ENCODE peak calls at places on chromosomes 11 and 22, in four cellular contexts. Y is RWPE2; Q is CD4-positive, alpha-beta T cell; T is LNCaP clone FGC. G is an unnamed sample.

GRCh38 chr22:31973739-31974138 is 29.4 kb downstream of the YWHAH start:
- DNase-seq in Y (no peak), Q (no peak), T (no peak), G (no peak)

GRCh38 chr11:69378303-69379141 is 84.6 kb downstream of the MYEOV start:
- DNase-seq in Y (peak; percentile 41), Q (no peak), T (no peak), G (peak; percentile 85)

GRCh38 chr11:61602775-61603569 is 22.1 kb upstream of the SYT7 start:
- DNase-seq in Y (peak; percentile 98), Q (no peak), T (no peak), G (no peak)

GRCh38 chr11:66727883-66728759 is 895 bp downstream of the SPTBN2 start:
- DNase-seq in Y (peak; percentile 37), Q (no peak), T (no peak), G (no peak)

GRCh38 chr11:1235615-1236315 is 12.9 kb downstream of the MUC5B start:
- DNase-seq in Y (peak; percentile 38), Q (no peak), T (no peak), G (peak; percentile 76)

GRCh38 chr11:117480221-117480620 is 152.6 kb downstream of the CEP164 start:
- DNase-seq in Y (no peak), Q (no peak), T (no peak), G (no peak)

GRCh38 chr11:62725686-62726085 is 1.6 kb downstream of the HNRNPUL2 start:
- DNase-seq in Y (no peak), Q (no peak), T (no peak), G (no peak)

GRCh38 chr11:101436511-101437142 is 147.2 kb downstream of the TRPC6 start:
- DNase-seq in Y (no peak), Q (no peak), T (peak; percentile 25), G (no peak)

GRCh38 chr22:27880778-27881394 is 38.2 kb downstream of the PITPNB start:
- DNase-seq in Y (no peak), Q (no peak), T (no peak), G (no peak)

GRCh38 chr11:70107191-70107590 is 29.1 kb downstream of the ANO1 start:
- DNase-seq in Y (no peak), Q (no peak), T (no peak), G (no peak)

GRCh38 chr22:40014661-40015255 is 20.0 kb downstream of the FAM83F start:
- DNase-seq in Y (no peak), Q (no peak), T (no peak), G (no peak)

GRCh38 chr11:1988667-1989317 is 8.8 kb downstream of the H19 start:
- DNase-seq in Y (peak; percentile 2), Q (no peak), T (no peak), G (peak; percentile 20)

GRCh38 chr22:37830093-37830842 is 7.1 kb downstream of the GALR3 start:
- DNase-seq in Y (no peak), Q (no peak), T (no peak), G (no peak)

GRCh38 chr11:72228229-72228843 is 3.8 kb downstream of the INPPL1 start:
- DNase-seq in Y (no peak), Q (no peak), T (no peak), G (peak; percentile 91)
- TF ChIP-seq CTCF in Y (no peak), Q (no peak), T (no peak), G (peak; percentile 14)

DNA sequence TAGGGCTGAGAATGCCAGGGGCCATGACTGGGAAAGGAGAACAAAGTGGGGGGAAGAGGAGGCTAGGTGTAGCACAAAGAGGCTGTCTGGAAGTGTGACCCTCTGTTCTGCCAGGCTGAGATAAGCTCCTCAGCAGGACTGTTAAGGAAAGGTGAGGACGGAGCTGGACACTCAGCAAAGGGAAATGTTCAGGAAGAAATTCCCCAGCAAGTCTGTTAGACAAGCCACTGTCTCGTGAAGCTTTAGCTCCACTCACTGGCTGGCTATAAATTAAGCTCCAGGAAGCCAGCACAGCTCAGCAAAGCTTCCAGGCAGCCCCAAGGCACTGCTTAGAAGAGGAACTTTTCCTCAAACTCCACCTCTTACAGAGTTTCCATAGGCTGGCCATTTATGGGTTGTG is 181.2 kb upstream of the API5 start:
- DNase-seq in Y (no peak), Q (no peak), T (peak; percentile 54), G (no peak)
- TF ChIP-seq CTCF in Y (no peak), Q (no peak), T (peak; percentile 83), G (no peak)

DNA sequence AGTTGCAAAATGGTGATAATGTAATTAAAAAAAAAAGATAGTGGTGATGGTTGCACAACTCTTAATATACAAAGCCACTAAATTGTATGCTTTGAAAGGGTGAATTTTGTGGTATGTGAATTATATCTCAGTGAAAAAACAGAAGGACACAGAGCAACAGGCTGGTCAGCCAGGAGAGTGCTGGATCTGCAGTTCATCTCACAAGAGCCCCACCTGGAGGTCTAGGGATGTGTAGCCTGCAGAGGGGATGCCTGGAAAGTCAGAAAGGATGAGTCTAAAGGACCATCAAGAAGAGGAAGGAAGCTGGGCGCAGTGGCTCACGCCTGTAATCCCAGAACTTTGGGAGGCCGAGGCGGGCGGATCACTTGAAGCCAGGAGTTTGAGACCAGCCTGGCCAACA is 9.0 kb downstream of the POLR3H start:
- DNase-seq in Y (no peak), Q (no peak), T (no peak), G (no peak)
- TF ChIP-seq CTCF in Y (peak; percentile 18), Q (no peak), T (no peak), G (peak; percentile 54)

DNA sequence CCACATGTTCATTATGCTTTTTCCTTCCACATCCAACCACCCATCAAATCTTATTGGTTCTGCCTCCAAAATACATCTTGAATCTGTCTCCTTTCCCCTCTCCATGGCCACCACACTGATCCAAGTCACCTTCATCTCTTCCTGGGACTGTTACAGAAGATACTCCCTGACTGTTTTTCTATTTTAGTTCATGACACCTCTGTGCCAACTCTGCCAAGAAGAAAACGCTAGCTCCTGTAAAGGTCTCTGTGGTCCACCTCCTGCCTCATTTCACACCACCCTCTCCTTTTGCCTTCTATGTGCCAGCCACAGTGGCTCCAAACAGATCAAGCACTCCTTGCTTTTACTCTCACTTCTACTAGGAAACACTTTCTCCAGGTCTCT is 58.9 kb upstream of the CLTCL1 start:
- DNase-seq in Y (no peak), Q (no peak), T (no peak), G (no peak)
- TF ChIP-seq CTCF in Y (no peak), Q (no peak), T (no peak), G (no peak)

GRCh38 chr22:24391836-24392217 is 35.6 kb upstream of the ADORA2A start:
- DNase-seq in Y (no peak), Q (no peak), T (no peak), G (no peak)

GRCh38 chr22:24392218-24392931 is 35.0 kb upstream of the ADORA2A start:
- DNase-seq in Y (no peak), Q (no peak), T (no peak), G (no peak)

GRCh38 chr22:24390576-24390975 is 36.8 kb upstream of the ADORA2A start:
- DNase-seq in Y (no peak), Q (no peak), T (no peak), G (no peak)

GRCh38 chr22:24390156-24390555 is 37.2 kb upstream of the ADORA2A start:
- DNase-seq in Y (no peak), Q (no peak), T (no peak), G (no peak)

GRCh38 chr22:24389680-24390079 is 37.7 kb upstream of the ADORA2A start:
- DNase-seq in Y (no peak), Q (no peak), T (no peak), G (no peak)
- TF ChIP-seq CTCF in Y (no peak), Q (no peak), T (no peak), G (no peak)

GRCh38 chr11:73912045-73912444 is 35.2 kb downstream of the PAAF1 start:
- DNase-seq in Y (no peak), Q (no peak), T (no peak), G (no peak)

GRCh38 chr11:73902303-73902702 is 25.5 kb downstream of the PAAF1 start:
- DNase-seq in Y (no peak), Q (no peak), T (no peak), G (no peak)

GRCh38 chr11:73907191-73907590 is 30.4 kb downstream of the PAAF1 start:
- DNase-seq in Y (no peak), Q (no peak), T (no peak), G (no peak)
- TF ChIP-seq CTCF in Y (peak; percentile 24), Q (no peak), T (no peak), G (no peak)

DNA sequence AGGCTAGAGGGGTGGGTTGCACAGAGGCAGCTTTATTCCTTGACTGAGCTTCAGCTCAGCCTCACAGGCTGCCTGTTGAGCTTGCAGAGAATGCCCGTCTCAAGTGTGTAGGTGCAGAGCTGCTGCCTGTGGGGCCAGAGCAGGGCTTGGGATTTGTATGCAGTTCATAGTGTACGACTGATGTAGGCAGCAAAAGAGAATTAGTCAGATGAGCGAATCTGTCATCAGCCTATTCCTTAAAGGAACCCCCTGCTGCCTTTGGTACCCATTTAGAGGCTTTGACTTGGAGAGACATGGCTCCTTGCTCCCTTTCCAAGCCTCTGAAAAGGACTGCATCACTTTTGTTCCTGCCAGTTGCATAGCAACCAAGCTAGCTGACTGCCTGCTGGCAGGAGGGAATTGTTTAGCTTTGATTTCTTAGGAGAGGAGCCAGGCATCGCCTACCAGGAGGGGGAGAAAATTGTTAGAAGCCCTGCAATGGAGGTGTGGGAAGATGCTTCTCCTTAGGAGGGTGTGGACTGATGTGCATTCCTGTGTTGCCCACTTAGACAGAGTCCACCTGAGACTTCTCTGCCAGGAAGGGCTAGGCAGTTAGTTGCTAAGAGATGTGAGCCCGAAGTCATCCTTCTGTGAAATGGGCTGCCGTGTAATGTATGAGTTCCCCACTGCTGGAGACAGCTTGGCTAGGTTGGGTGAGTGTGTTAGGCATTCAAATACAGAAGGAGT is 10.9 kb downstream of the ACO2 start:
- DNase-seq in Y (no peak), Q (no peak), T (no peak), G (peak; percentile 17)
- TF ChIP-seq CTCF in Y (no peak), Q (no peak), T (no peak), G (peak; percentile 49)

G was measured in chondrocyte.